ENCODE peak calls at places on chromosomes 13 and 19, in seven cellular contexts. V is activated gamma-delta T cell; E is activated CD8-positive, alpha-beta memory T cell treated with anti-CD3 and anti-CD28 coated beads, Interleukin-2, amount 10 ng/mL, durations not matched to agents 7 days and 5 days; P is RWPE1; J is mucosa of gallbladder; B is AG04449; Q is dorsolateral prefrontal cortex. K is an unnamed sample.
A peak's percentile ranks its signal among the peaks of the same experiment; 100 is the strongest.

GRCh38 chr13:32309312-32309711 is 5.9 kb downstream of the ZAR1L start:
- DNase-seq in B (no peak), E (no peak), J (no peak), P (no peak), V (no peak), Q (no peak), K (no peak)

GRCh38 chr13:37127706-37128241 is 22.3 kb upstream of the CSNK1A1L start:
- DNase-seq in V (no peak), J (peak; percentile 28), E (no peak), Q (peak; percentile 34), B (peak; percentile 40), P (no peak), K (no peak)

GRCh38 chr13:45349438-45349837 is 8.5 kb upstream of the TPT1 start:
- DNase-seq in B (no peak), Q (no peak), P (no peak), J (no peak), V (no peak), E (no peak), K (no peak)

GRCh38 chr19:17289489-17289888 is 7.8 kb downstream of the ANKLE1 start:
- DNase-seq in J (peak; percentile 59), V (no peak), Q (no peak), B (no peak), P (peak; percentile 87), E (peak; percentile 63), K (peak; percentile 41)

GRCh38 chr13:110506859-110507566 is 54.5 kb downstream of the RAB20 start:
- DNase-seq in E (no peak), P (peak; percentile 41), Q (no peak), V (no peak), J (peak; percentile 92), B (no peak), K (peak; percentile 90)

GRCh38 chr13:25803626-25804025 is 248.2 kb downstream of the SHISA2 start:
- DNase-seq in J (no peak), P (no peak), B (no peak), Q (no peak), E (no peak), V (no peak), K (no peak)

GRCh38 chr19:4386038-4386782 is 14.1 kb downstream of the SH3GL1 start:
- DNase-seq in B (no peak), P (no peak), E (no peak), J (no peak), V (no peak), Q (peak; percentile 77), K (no peak)

GRCh38 chr13:30892966-30893365 is 13.1 kb upstream of the MEDAG start:
- DNase-seq in V (no peak), B (no peak), Q (no peak), J (no peak), P (no peak), E (no peak), K (no peak)

GRCh38 chr13:96238861-96239260 is 149.0 kb downstream of the HS6ST3 start:
- DNase-seq in E (no peak), J (no peak), P (no peak), B (no peak), V (no peak), Q (no peak), K (no peak)

GRCh38 chr19:46659151-46660007 is 1.6 kb downstream of the DACT3 start:
- DNase-seq in E (no peak), J (peak; percentile 21), P (no peak), V (no peak), B (no peak), Q (peak; percentile 78), K (no peak)

GRCh38 chr19:19276851-19277250 is 3.8 kb upstream of the TM6SF2 start:
- DNase-seq in V (no peak), B (no peak), P (no peak), Q (no peak), J (no peak), E (no peak), K (no peak)

GRCh38 chr13:109697936-109698335 is 88.4 kb downstream of the IRS2 start:
- DNase-seq in V (no peak), Q (no peak), J (no peak), B (no peak), P (no peak), E (no peak), K (no peak)

GRCh38 chr13:110538632-110539031 is 22.9 kb downstream of the RAB20 start:
- DNase-seq in E (no peak), P (no peak), Q (no peak), V (no peak), J (no peak), B (no peak), K (no peak)

GRCh38 chr13:97067342-97067895 is 73.1 kb upstream of the OXGR1 start:
- DNase-seq in E (no peak), J (no peak), B (no peak), Q (no peak), V (no peak), P (no peak), K (no peak)

K was measured in LoVo.